ENCODE peak calls at places on chromosome 12, in seven cellular contexts. V is mammary epithelial cell; H is activated CD8-positive, alpha-beta memory T cell treated with anti-CD3 and anti-CD28 coated beads, Interleukin-2, amount 10 ng/mL, durations not matched to agents 7 days and 5 days; K is astrocyte of the spinal cord; I is SK-N-SH; P is stimulated activated CD8-positive, alpha-beta memory T cell treated with anti-CD3 and anti-CD28 coated beads, Interleukin-7, amount 100 ng/mL, for 1 hour; X is HuH-7.5. A is an unnamed sample.
A peak's percentile ranks its signal among the peaks of the same experiment; 100 is the strongest.

GRCh38 chr12:6363330-6364036 is 11.9 kb downstream of the SCNN1A start:
- DNase-seq in V (peak; percentile 39), H (peak; percentile 75), K (peak; percentile 47), I (peak; percentile 90), P (peak; percentile 44), X (peak; percentile 95), A (no peak)

GRCh38 chr12:34393086-34393820 is 371.0 kb downstream of the ALG10 start:
- DNase-seq in V (no peak), H (peak; percentile 33), K (no peak), I (no peak), P (no peak), X (no peak), A (no peak)

GRCh38 chr12:30164937-30165336 is 381.2 kb upstream of the TMTC1 start:
- DNase-seq in V (no peak), H (no peak), K (no peak), I (no peak), P (no peak), X (no peak), A (no peak)

GRCh38 chr12:94704452-94704871 is 54.1 kb upstream of the TMCC3 start:
- DNase-seq in V (peak; percentile 72), H (no peak), K (peak; percentile 87), I (no peak), P (no peak), X (peak; percentile 22), A (no peak)

GRCh38 chr12:58966939-58967338 is 46.6 kb upstream of the LRIG3 start:
- DNase-seq in V (peak; percentile 7), H (no peak), K (peak; percentile 8), I (no peak), P (no peak), X (no peak), A (no peak)

GRCh38 chr12:121793501-121793835 is at the start of gene RHOF:
- DNase-seq in V (no peak), H (no peak), K (no peak), I (peak; percentile 83), P (no peak), X (no peak), A (no peak)

GRCh38 chr12:69161835-69162234 is 77.5 kb upstream of the CPSF6 start:
- DNase-seq in V (peak; percentile 43), H (peak; percentile 85), K (no peak), I (peak; percentile 58), P (no peak), X (no peak), A (peak; percentile 48)

GRCh38 chr12:94783862-94784261 is 133.5 kb upstream of the TMCC3 start:
- DNase-seq in V (peak; percentile 28), H (no peak), K (peak; percentile 49), I (no peak), P (no peak), X (no peak), A (no peak)

GRCh38 chr12:83361486-83361885 is 674.8 kb downstream of the TMTC2 start:
- DNase-seq in V (no peak), H (no peak), K (no peak), I (no peak), P (no peak), X (no peak), A (no peak)

GRCh38 chr12:108310489-108310888 is 28.6 kb downstream of the CMKLR1 start:
- DNase-seq in V (no peak), H (no peak), K (peak; percentile 20), I (peak; percentile 71), P (no peak), X (no peak), A (no peak)

GRCh38 chr12:53791735-53792326 is 40.1 kb upstream of the CISTR start:
- DNase-seq in V (peak; percentile 26), H (no peak), K (no peak), I (no peak), P (no peak), X (peak; percentile 32), A (peak; percentile 44)

GRCh38 chr12:39309516-39309915 is 133.4 kb downstream of the KIF21A start:
- DNase-seq in V (no peak), H (no peak), K (no peak), I (no peak), P (no peak), X (no peak), A (no peak)

GRCh38 chr12:130086248-130086647 is 76.0 kb upstream of the FZD10 start:
- DNase-seq in V (no peak), H (no peak), K (no peak), I (no peak), P (no peak), X (no peak), A (no peak)

GRCh38 chr12:62466018-62466595 is 519 bp upstream of the MON2 start:
- DNase-seq in V (peak; percentile 27), H (no peak), K (peak; percentile 44), I (peak; percentile 70), P (no peak), X (peak; percentile 62), A (peak; percentile 66)

GRCh38 chr12:100789146-100789545 is 5.4 kb upstream of the ANO4 start:
- DNase-seq in V (peak; percentile 39), H (no peak), K (peak; percentile 50), I (no peak), P (no peak), X (no peak), A (no peak)

GRCh38 chr12:120055231-120055630 is 61.3 kb downstream of the RAB35 start:
- DNase-seq in V (peak; percentile 83), H (no peak), K (no peak), I (no peak), P (no peak), X (no peak), A (no peak)

GRCh38 chr12:94795520-94795919 is 145.2 kb upstream of the TMCC3 start:
- DNase-seq in V (peak; percentile 64), H (no peak), K (peak; percentile 82), I (no peak), P (no peak), X (no peak), A (no peak)

GRCh38 chr12:130703733-130704375 is 12.2 kb downstream of the RIMBP2 start:
- DNase-seq in V (no peak), H (no peak), K (no peak), I (peak; percentile 75), P (no peak), X (no peak), A (no peak)

GRCh38 chr12:64825143-64826011 is 930 bp downstream of the TBC1D30 start:
- DNase-seq in V (no peak), H (no peak), K (no peak), I (peak; percentile 64), P (no peak), X (peak; percentile 50), A (peak; percentile 66)

GRCh38 chr12:81963026-81963425 is 203.9 kb upstream of the PPFIA2 start:
- DNase-seq in V (no peak), H (no peak), K (no peak), I (no peak), P (no peak), X (no peak), A (no peak)

GRCh38 chr12:112823582-112824149 is 32.1 kb downstream of the RPH3A start:
- DNase-seq in V (no peak), H (no peak), K (no peak), I (no peak), P (no peak), X (no peak), A (no peak)

GRCh38 chr12:5295966-5296365 is 135.9 kb upstream of the NTF3 start:
- DNase-seq in V (no peak), H (no peak), K (no peak), I (no peak), P (no peak), X (no peak), A (no peak)

GRCh38 chr12:65324551-65324950 is 46.1 kb downstream of the MSRB3 start:
- DNase-seq in V (no peak), H (no peak), K (no peak), I (no peak), P (no peak), X (no peak), A (no peak)

GRCh38 chr12:79451988-79452387 is 238.8 kb downstream of the PAWR start:
- DNase-seq in V (peak; percentile 84), H (no peak), K (peak; percentile 96), I (peak; percentile 23), P (no peak), X (no peak), A (no peak)

GRCh38 chr12:24751181-24751580 is 197.7 kb downstream of the BCAT1 start:
- DNase-seq in V (no peak), H (no peak), K (peak; percentile 29), I (no peak), P (no peak), X (no peak), A (no peak)